ENCODE peak calls at places on chromosomes 2 and 18, in ten cellular contexts. M is mesothelial cell of epicardium; R is activated naive CD4-positive, alpha-beta T cell; E is naive B cell; Q is HFFc6; U is nucleus accumbens; J is NCI-H1694 treated with DMSO at 0.1 percent for 48 hours; P is Jurkat, Clone E6-1; X is CD8-positive, alpha-beta T cell; O is activated CD4-positive, alpha-beta T cell treated with anti-CD3 and anti-CD28 coated beads, Interleukin-2, amount 50 U/mL, for 1 hour. C is an unnamed sample.

GRCh38 chr2:178263159-178263860 is 69.0 kb downstream of the OSBPL6 start:
- DNase-seq in M (no peak), R (no peak), E (no peak), Q (no peak), U (no peak), J (no peak), P (peak), X (no peak), O (no peak), C (no peak)

GRCh38 chr18:815353-815752 is 3.3 kb upstream of the YES1 start:
- DNase-seq in M (no peak), R (no peak), E (no peak), Q (no peak), U (no peak), J (no peak), P (no peak), X (no peak), O (no peak), C (no peak)

GRCh38 chr18:33605250-33605649 is 27.2 kb downstream of the ASXL3 start:
- DNase-seq in M (no peak), R (no peak), E (no peak), Q (no peak), U (no peak), J (no peak), P (peak), X (no peak), O (no peak), C (no peak)

GRCh38 chr18:63570721-63571120 is 16.4 kb upstream of the SERPINB13 start:
- DNase-seq in M (no peak), R (no peak), E (no peak), Q (no peak), U (no peak), J (no peak), P (no peak), X (no peak), O (no peak), C (no peak)

GRCh38 chr2:98436734-98437133 is 7.9 kb upstream of the INPP4A start:
- DNase-seq in M (no peak), R (no peak), E (no peak), Q (no peak), U (no peak), J (no peak), P (no peak), X (no peak), O (no peak), C (no peak)

GRCh38 chr18:45255142-45255890 is 360.0 kb upstream of the SLC14A2 start:
- DNase-seq in M (no peak), R (no peak), E (no peak), Q (peak), U (no peak), J (no peak), P (no peak), X (no peak), O (no peak), C (no peak)

GRCh38 chr2:237873382-237873781 is 14.0 kb downstream of the RAMP1 start:
- DNase-seq in M (no peak), R (no peak), E (no peak), Q (no peak), U (no peak), J (no peak), P (peak), X (no peak), O (no peak), C (no peak)

GRCh38 chr2:151930042-151930441 is 101.8 kb upstream of the ARL5A start:
- DNase-seq in M (no peak), R (no peak), E (no peak), Q (no peak), U (no peak), J (no peak), P (no peak), X (no peak), O (no peak), C (no peak)

GRCh38 chr2:203811491-203812221 is 55.9 kb upstream of the CTLA4 start:
- DNase-seq in M (no peak), R (peak), E (no peak), Q (peak), U (no peak), J (no peak), P (peak), X (peak), O (peak), C (peak)

GRCh38 chr2:194020155-194020554 is 1636.9 kb upstream of the SLC39A10 start:
- DNase-seq in M (no peak), R (no peak), E (no peak), Q (no peak), U (no peak), J (no peak), P (no peak), X (no peak), O (no peak), C (no peak)

GRCh38 chr2:70140978-70141753 is 49.7 kb downstream of the C2orf42 start:
- DNase-seq in M (peak), R (peak), E (peak), Q (peak), U (no peak), J (peak), P (peak), X (peak), O (peak), C (peak)

GRCh38 chr2:16111838-16112210 is 171.5 kb downstream of the MYCN start:
- DNase-seq in M (no peak), R (no peak), E (no peak), Q (no peak), U (no peak), J (no peak), P (no peak), X (no peak), O (no peak), C (no peak)

GRCh38 chr2:37389395-37389794 is 45.0 kb downstream of the QPCT start:
- DNase-seq in M (no peak), R (no peak), E (no peak), Q (no peak), U (no peak), J (no peak), P (no peak), X (no peak), O (no peak), C (no peak)

GRCh38 chr2:54461251-54461650 is 5.1 kb downstream of the SPTBN1 start:
- DNase-seq in M (no peak), R (no peak), E (no peak), Q (no peak), U (no peak), J (no peak), P (no peak), X (no peak), O (no peak), C (no peak)

GRCh38 chr2:221596192-221596591 is 24.1 kb upstream of the EPHA4 start:
- DNase-seq in M (no peak), R (no peak), E (no peak), Q (peak), U (no peak), J (no peak), P (no peak), X (no peak), O (no peak), C (no peak)

GRCh38 chr2:238509151-238509820 is 82.6 kb downstream of the ASB1 start:
- DNase-seq in M (no peak), R (no peak), E (no peak), Q (no peak), U (no peak), J (no peak), P (no peak), X (no peak), O (no peak), C (no peak)

GRCh38 chr2:227613272-227613660 is 1.4 kb downstream of the SCYGR3 start:
- DNase-seq in M (no peak), R (no peak), E (no peak), Q (no peak), U (no peak), J (no peak), P (no peak), X (no peak), O (no peak), C (no peak)

GRCh38 chr2:135820003-135820618 is 16.9 kb downstream of the LCT start:
- DNase-seq in M (no peak), R (peak), E (no peak), Q (no peak), U (no peak), J (no peak), P (peak), X (peak), O (peak), C (peak)

GRCh38 chr2:199309411-199309810 is 148.3 kb downstream of the SATB2 start:
- DNase-seq in M (no peak), R (no peak), E (no peak), Q (no peak), U (no peak), J (no peak), P (no peak), X (no peak), O (no peak), C (no peak)

GRCh38 chr2:24409700-24410556 is 49.6 kb upstream of the ITSN2 start:
- DNase-seq in M (no peak), R (no peak), E (peak), Q (peak), U (peak), J (peak), P (peak), X (peak), O (peak), C (peak)

GRCh38 chr2:239288951-239289481 is 111.8 kb downstream of the HDAC4 start:
- DNase-seq in M (no peak), R (no peak), E (no peak), Q (no peak), U (no peak), J (no peak), P (peak), X (no peak), O (no peak), C (peak)

GRCh38 chr18:55272510-55273243 is 313.4 kb upstream of the CCDC68 start:
- DNase-seq in M (no peak), R (no peak), E (no peak), Q (peak), U (no peak), J (no peak), P (no peak), X (no peak), O (no peak), C (no peak)

GRCh38 chr18:75475228-75475627 is 47.7 kb upstream of the SMIM21 start:
- DNase-seq in M (no peak), R (no peak), E (no peak), Q (peak), U (no peak), J (no peak), P (no peak), X (no peak), O (no peak), C (no peak)

GRCh38 chr18:50161806-50162205 is 33.1 kb downstream of the MYO5B start:
- DNase-seq in M (no peak), R (no peak), E (no peak), Q (no peak), U (no peak), J (no peak), P (no peak), X (no peak), O (no peak), C (no peak)

GRCh38 chr2:159218389-159218788 is 68.1 kb downstream of the WDSUB1 start:
- DNase-seq in M (no peak), R (no peak), E (no peak), Q (no peak), U (no peak), J (no peak), P (no peak), X (no peak), O (no peak), C (no peak)

GRCh38 chr2:162266468-162266754 is 23.2 kb upstream of the FAP start:
- DNase-seq in M (no peak), R (no peak), E (no peak), Q (no peak), U (no peak), J (no peak), P (no peak), X (no peak), O (no peak), C (no peak)

GRCh38 chr2:118747637-118748036 is 99.8 kb downstream of the EN1 start:
- DNase-seq in M (no peak), R (no peak), E (no peak), Q (no peak), U (no peak), J (no peak), P (no peak), X (no peak), O (no peak), C (no peak)

GRCh38 chr2:119283873-119284331 is 60.3 kb downstream of the STEAP3 start:
- DNase-seq in M (no peak), R (no peak), E (no peak), Q (peak), U (no peak), J (no peak), P (no peak), X (no peak), O (no peak), C (no peak)